ENCODE peak calls at places on chromosome 1, in seven cellular contexts. V is HFF-Myc; S is stimulated activated CD8-positive, alpha-beta memory T cell treated with anti-CD3 and anti-CD28 coated beads, Interleukin-2, amount 100 ng/mL, for 48 hours; R is lower lobe of right lung; K is HuH-7.5; F is GM20000; B is mucosa of descending colon. N is an unnamed sample.

GRCh38 chr1:156936721-156937220 is 16.3 kb downstream of the LRRC71 start:
- DNase-seq in B (no peak), S (no peak), F (no peak), R (no peak), V (no peak), K (no peak), N (no peak)

GRCh38 chr1:84884671-84885389 is 8.2 kb downstream of the LPAR3 start:
- DNase-seq in S (no peak), V (no peak), F (no peak), B (no peak), K (no peak), R (no peak), N (no peak)

GRCh38 chr1:26861286-26861701 is 1.7 kb upstream of the SFN start:
- DNase-seq in B (no peak), S (no peak), K (no peak), V (no peak), F (no peak), R (no peak), N (no peak)

GRCh38 chr1:29686012-29686930 is 449.9 kb downstream of the PTPRU start:
- DNase-seq in R (no peak), V (no peak), S (no peak), B (no peak), K (no peak), F (no peak), N (no peak)

GRCh38 chr1:183652107-183652506 is 1.0 kb downstream of the APOBEC4 start:
- DNase-seq in R (no peak), K (no peak), B (no peak), S (no peak), F (peak), V (no peak), N (no peak)

GRCh38 chr1:50308883-50309282 is 114.4 kb downstream of the DMRTA2 start:
- DNase-seq in F (peak), S (no peak), V (peak), B (peak), K (peak), R (no peak), N (no peak)

GRCh38 chr1:105544475-105544874 is 1512.0 kb upstream of the PRMT6 start:
- DNase-seq in V (no peak), K (no peak), F (no peak), B (no peak), S (no peak), R (no peak), N (no peak)

GRCh38 chr1:20008391-20008841 is 29.0 kb upstream of the PLA2G2A start:
- DNase-seq in B (no peak), R (no peak), F (no peak), K (no peak), S (no peak), V (peak), N (no peak)

GRCh38 chr1:113846391-113847035 is 25.0 kb downstream of the PTPN22 start:
- DNase-seq in K (no peak), F (no peak), R (no peak), B (no peak), V (no peak), S (no peak), N (no peak)

GRCh38 chr1:10687782-10688408 is 108.6 kb downstream of the CASZ1 start:
- DNase-seq in V (no peak), K (no peak), F (no peak), B (no peak), R (no peak), S (no peak), N (no peak)

GRCh38 chr1:1941211-1941841 is 22.2 kb upstream of the TMEM52 start:
- DNase-seq in V (no peak), K (no peak), R (peak), S (no peak), F (no peak), B (no peak), N (peak)

GRCh38 chr1:30683699-30684098 is 39.7 kb downstream of the MATN1 start:
- DNase-seq in F (no peak), B (no peak), S (no peak), V (no peak), K (no peak), R (no peak), N (no peak)

N was measured in left lung.